ENCODE peak calls at places on chromosomes 11 and 22, in six cellular contexts. I is AG04450, T is tibial artery, K is stomach, P is A549, C is HL-60. Q is an unnamed sample.

GRCh38 chr11:35174666-35175065 is 35.7 kb downstream of the CD44 start:
- DNase-seq in K (no peak), C (no peak), I (peak; percentile 60), P (no peak), T (no peak), Q (no peak)

GRCh38 chr11:69316941-69317340 is 23.0 kb downstream of the MYEOV start:
- DNase-seq in P (no peak), I (no peak), K (no peak), T (peak; percentile 19), C (no peak), Q (no peak)

GRCh38 chr11:101718406-101718805 is 134.6 kb upstream of the TRPC6 start:
- DNase-seq in C (no peak), P (no peak), I (peak; percentile 42), T (no peak), K (no peak), Q (no peak)

GRCh38 chr11:110524227-110524626 is 94.5 kb downstream of the FDX1 start:
- DNase-seq in K (no peak), T (no peak), C (no peak), P (peak; percentile 28), I (peak; percentile 85), Q (no peak)

GRCh38 chr11:17457361-17458104 is 19.1 kb downstream of the ABCC8 start:
- DNase-seq in P (no peak), C (no peak), I (no peak), T (no peak), K (no peak), Q (no peak)

GRCh38 chr22:47129902-47130301 is 367.5 kb downstream of the TBC1D22A start:
- DNase-seq in C (no peak), I (no peak), T (peak; percentile 53), P (peak; percentile 35), K (peak; percentile 70), Q (no peak)

GRCh38 chr11:1402355-1402754 is 12.6 kb downstream of the BRSK2 start:
- DNase-seq in I (no peak), C (no peak), K (no peak), T (no peak), P (no peak), Q (no peak)

GRCh38 chr22:21696115-21696514 is 30.3 kb downstream of the PPIL2 start:
- DNase-seq in P (no peak), I (no peak), T (no peak), K (no peak), C (no peak), Q (no peak)

GRCh38 chr11:76772783-76773106 is 10.4 kb upstream of the TSKU start:
- DNase-seq in I (no peak), T (no peak), P (no peak), C (no peak), K (no peak), Q (no peak)

GRCh38 chr11:2802389-2803185 is 83.0 kb downstream of the CDKN1C start:
- DNase-seq in C (no peak), K (peak; percentile 22), T (peak; percentile 64), P (no peak), I (no peak), Q (peak; percentile 11)

GRCh38 chr11:97729546-97730272 is 1291.0 kb upstream of the CNTN5 start:
- DNase-seq in I (no peak), T (no peak), P (no peak), K (no peak), C (no peak), Q (no peak)

GRCh38 chr11:2276999-2277328 is 6.6 kb upstream of the ASCL2 start:
- DNase-seq in K (no peak), C (no peak), I (no peak), P (no peak), T (no peak), Q (peak; percentile 14)

GRCh38 chr11:2139691-2140337 is 625 bp upstream of the IGF2 start:
- DNase-seq in T (no peak), P (no peak), C (no peak), K (no peak), I (no peak), Q (no peak)

GRCh38 chr22:20651286-20651685 is 122.6 kb upstream of the SERPIND1 start:
- DNase-seq in K (no peak), T (no peak), P (no peak), C (no peak), I (no peak), Q (peak; percentile 1)

GRCh38 chr11:75499423-75500305 is 26.1 kb downstream of the GDPD5 start:
- DNase-seq in T (peak; percentile 88), C (no peak), K (no peak), I (peak; percentile 86), P (peak; percentile 92), Q (peak; percentile 67)

GRCh38 chr11:134639586-134640330 is 227.7 kb upstream of the B3GAT1 start:
- DNase-seq in I (no peak), P (no peak), K (peak; percentile 62), C (no peak), T (no peak), Q (no peak)

GRCh38 chr22:39132871-39133524 is 19.5 kb downstream of the CBX7 start:
- DNase-seq in I (no peak), C (no peak), K (no peak), P (no peak), T (peak; percentile 57), Q (no peak)

GRCh38 chr11:94543695-94544581 is at the start of gene FUT4:
- DNase-seq in T (peak; percentile 93), C (peak; percentile 69), K (peak; percentile 94), I (peak; percentile 29), P (peak; percentile 87), Q (peak; percentile 87)

GRCh38 chr11:73353422-73353821 is 22.8 kb upstream of the RELT start:
- DNase-seq in T (no peak), I (no peak), P (no peak), C (no peak), K (no peak), Q (no peak)

GRCh38 chr11:34278708-34279297 is 79.0 kb downstream of the ABTB2 start:
- DNase-seq in T (no peak), P (no peak), I (no peak), K (no peak), C (no peak), Q (no peak)

GRCh38 chr22:42560381-42560780 is 6.6 kb downstream of the SERHL2 start:
- DNase-seq in K (no peak), I (no peak), C (no peak), P (no peak), T (no peak), Q (no peak)

GRCh38 chr11:71928739-71929443 is at the start of gene RNF121:
- DNase-seq in P (peak; percentile 96), K (peak; percentile 98), T (peak; percentile 98), C (peak; percentile 92), I (peak; percentile 81), Q (peak; percentile 99)

GRCh38 chr22:30027169-30027568 is 53.1 kb upstream of the HORMAD2 start:
- DNase-seq in P (peak; percentile 10), K (peak; percentile 64), T (no peak), I (no peak), C (no peak), Q (no peak)
- H3K27ac ChIP-seq in P (no peak overlapping the region), K (peak overlapping the region; percentile 70), T (no peak overlapping the region), I (no peak overlapping the region), C (no peak overlapping the region), Q (no peak overlapping the region)

DNA sequence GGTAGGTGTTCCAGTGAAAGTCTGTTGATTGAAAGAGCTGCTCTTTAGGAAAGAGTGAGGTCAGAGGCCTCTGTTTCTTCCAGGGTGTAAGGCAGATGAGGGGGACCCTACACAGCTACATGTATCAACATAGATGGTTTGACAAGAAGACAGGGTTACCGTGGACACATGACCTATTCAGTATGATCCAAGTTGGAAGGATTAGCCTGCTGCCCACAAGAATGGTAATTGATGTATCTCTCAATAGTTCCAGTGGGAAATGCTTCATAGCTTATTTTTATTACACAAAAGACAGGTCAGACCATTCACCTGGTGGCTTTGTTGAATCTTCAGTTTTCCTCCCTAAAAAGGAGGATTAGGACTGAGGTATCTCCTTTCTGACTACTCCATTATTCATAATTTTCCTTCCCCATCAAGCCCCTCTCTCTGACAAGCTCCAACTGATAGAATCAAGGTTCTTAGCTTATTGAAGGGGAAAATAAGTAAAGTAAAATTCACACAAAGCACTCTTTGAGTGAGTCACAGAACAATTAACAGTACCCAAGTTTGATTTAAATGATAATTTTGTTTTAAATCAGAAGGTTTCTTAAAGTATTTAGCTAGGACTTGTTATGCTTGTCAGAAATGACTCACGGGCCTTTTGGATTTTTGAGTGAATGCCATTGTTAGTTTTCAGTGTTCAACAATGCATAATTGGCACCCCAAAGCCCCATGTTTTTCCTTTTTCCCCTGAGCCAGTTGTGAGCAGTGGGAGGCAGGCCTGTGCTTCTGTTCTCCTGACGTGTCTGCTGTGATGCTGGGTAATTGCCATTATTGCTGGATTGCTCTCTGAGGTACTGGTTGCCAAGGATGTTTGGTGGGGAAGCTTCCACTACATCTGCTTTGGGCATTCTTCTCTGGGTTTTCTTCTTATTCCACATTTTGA is 373.2 kb downstream of the DDX10 start:
- DNase-seq in C (no peak), K (no peak), T (no peak), I (no peak), P (no peak), Q (no peak)
- H3K27ac ChIP-seq in C (no peak overlapping the region), K (no peak overlapping the region), T (no peak overlapping the region), I (no peak overlapping the region), P (no peak overlapping the region), Q (no peak overlapping the region)

DNA sequence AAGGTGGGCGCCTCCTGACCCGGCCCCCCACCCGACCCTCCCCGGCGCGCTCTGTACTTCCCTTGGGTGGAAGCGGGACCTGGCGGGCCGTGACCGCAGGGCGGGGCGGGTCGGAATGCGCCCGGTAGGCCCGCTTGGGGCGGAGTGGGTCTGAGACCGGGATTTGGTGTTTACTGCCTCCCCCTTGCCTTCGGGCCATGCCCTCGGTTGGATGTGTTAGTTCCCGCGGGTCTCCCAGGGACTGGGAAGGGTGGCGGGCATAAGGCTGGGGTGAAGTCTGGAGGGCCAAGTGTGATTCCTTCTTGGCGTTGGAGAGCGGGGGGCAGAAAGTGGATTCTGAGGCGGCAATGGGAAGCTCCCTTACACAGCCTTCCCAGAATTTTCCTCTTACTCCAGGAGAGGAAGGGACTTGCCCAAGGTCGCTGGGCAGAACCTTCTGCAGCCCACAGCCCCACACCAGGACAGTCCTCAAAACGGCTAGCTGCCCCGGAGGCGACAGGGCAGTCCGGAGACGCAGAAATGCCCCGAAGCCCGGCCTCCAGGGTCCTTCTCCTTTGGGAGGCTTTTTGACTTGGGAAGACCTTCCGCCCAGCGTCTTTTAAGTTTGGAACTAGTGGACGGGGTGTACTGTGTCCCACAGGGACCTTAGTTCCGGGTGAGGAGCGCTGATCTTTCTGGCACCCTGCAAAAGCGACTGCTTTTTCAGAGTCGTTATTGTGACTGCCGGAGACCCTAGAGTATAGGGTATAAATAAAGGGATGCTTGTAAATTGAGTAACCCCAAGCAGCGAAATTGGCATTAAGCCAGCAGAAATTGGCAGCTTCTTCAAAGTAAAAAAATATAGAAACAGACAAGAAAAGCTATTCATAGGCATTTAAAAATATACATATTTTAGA is 647 bp downstream of the SWAP70 start:
- DNase-seq in K (peak; percentile 48), T (peak; percentile 74), C (no peak), I (no peak), P (peak; percentile 58), Q (peak; percentile 28)
- H3K27ac ChIP-seq in K (peak overlapping the region; percentile 95), T (peak overlapping the region; percentile 98), C (peak overlapping the region; percentile 76), I (peak overlapping the region; percentile 77), P (peak overlapping the region; percentile 93), Q (peak overlapping the region; percentile 95)

GRCh38 chr11:127109796-127110195 is 109.2 kb upstream of the KIRREL3 start:
- DNase-seq in K (no peak), P (no peak), C (no peak), T (no peak), I (no peak), Q (no peak)

GRCh38 chr11:127108838-127109237 is 108.3 kb upstream of the KIRREL3 start:
- DNase-seq in P (no peak), I (no peak), C (no peak), T (no peak), K (no peak), Q (no peak)

GRCh38 chr11:127114035-127114434 is 113.5 kb upstream of the KIRREL3 start:
- DNase-seq in C (no peak), P (no peak), T (no peak), I (no peak), K (no peak), Q (no peak)

GRCh38 chr11:127106938-127107337 is 106.4 kb upstream of the KIRREL3 start:
- DNase-seq in T (no peak), C (no peak), I (no peak), P (no peak), K (no peak), Q (no peak)

GRCh38 chr11:127110542-127110941 is 110.0 kb upstream of the KIRREL3 start:
- DNase-seq in C (no peak), P (no peak), T (no peak), K (no peak), I (no peak), Q (no peak)
- H3K27ac ChIP-seq in C (no peak overlapping the region), P (no peak overlapping the region), T (no peak overlapping the region), K (no peak overlapping the region), I (no peak overlapping the region), Q (no peak overlapping the region)

Q was measured in testis.